ENCODE peak calls at places on chromosome 11, in five cellular contexts. B is fibroblast of lung, D is gastrocnemius medialis, I is MM.1S, R is AG04450. X is an unnamed sample.

GRCh38 chr11:47797633-47798032 is 30.5 kb upstream of the FNBP4 start:
- DNase-seq in D (no peak), R (peak; percentile 24), B (peak; percentile 67), I (no peak), X (no peak)

GRCh38 chr11:33945481-33946268 is 53.8 kb upstream of the LMO2 start:
- DNase-seq in B (no peak), R (no peak), I (no peak), D (no peak), X (no peak)

GRCh38 chr11:81874627-81875026 is 859.0 kb downstream of the FAM181B start:
- DNase-seq in R (no peak), I (peak; percentile 74), B (no peak), D (no peak), X (no peak)

GRCh38 chr11:123478352-123478986 is 48.4 kb downstream of the GRAMD1B start:
- DNase-seq in D (peak; percentile 36), R (peak; percentile 63), I (peak; percentile 56), B (peak; percentile 86), X (peak; percentile 25)

GRCh38 chr11:92762175-92762574 is 207.3 kb upstream of the MTNR1B start:
- DNase-seq in D (no peak), R (no peak), I (peak; percentile 58), B (no peak), X (no peak)

GRCh38 chr11:78822931-78823423 is 248.3 kb upstream of the NARS2 start:
- DNase-seq in I (no peak), R (no peak), B (no peak), D (no peak), X (no peak)

GRCh38 chr11:43392713-43393112 is 34.0 kb downstream of the TTC17 start:
- DNase-seq in D (no peak), I (no peak), R (no peak), B (no peak), X (no peak)

GRCh38 chr11:83070878-83071640 is 638 bp downstream of the RAB30 start:
- DNase-seq in I (no peak), D (peak; percentile 70), R (no peak), B (peak; percentile 47), X (no peak)

DNA sequence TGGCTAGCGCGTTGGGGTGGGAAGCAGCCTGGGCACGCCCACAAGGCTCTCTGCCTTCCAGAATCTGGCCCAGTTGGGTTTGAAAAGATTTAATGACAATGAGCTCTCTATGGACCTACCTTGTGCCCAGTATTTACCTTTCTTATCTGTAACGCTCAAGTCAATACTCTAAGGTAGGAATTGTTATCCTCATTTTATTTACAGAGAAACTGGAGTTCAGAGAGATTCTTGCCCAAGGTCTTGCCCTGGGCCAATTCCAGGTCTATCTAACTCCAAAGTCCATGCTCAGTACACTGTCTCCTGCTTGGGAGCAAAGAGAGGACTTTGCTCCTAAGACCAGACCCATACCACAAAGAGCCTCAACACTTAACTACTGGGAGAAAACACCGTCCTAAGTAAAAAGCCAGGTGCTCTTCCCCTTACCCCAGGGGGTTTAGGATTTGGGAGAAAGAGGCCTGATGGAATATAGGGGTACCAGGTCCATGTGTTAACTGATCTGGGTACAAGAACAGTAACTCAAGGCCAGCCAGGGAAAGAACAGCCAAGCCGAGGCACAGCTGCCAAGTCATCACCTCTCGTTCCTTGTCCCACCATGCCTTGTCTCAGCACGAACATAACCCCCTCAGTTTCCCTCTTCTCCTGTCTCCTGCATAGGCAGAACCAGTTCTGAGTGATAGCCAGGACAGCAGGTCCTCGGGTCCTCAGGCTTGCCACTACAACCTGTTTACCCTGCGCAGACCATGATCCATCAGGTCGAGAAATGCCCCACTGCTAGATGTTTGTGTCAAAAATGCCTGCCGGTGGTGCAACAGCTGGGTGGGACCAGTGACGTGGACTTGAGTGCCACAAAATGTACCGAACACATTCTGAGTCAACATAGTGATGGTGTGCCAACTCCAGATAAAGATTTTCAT is 14.6 kb downstream of the APOA4 start:
- DNase-seq in D (no peak), B (peak; percentile 77), I (no peak), R (no peak), X (no peak)
- H3K27ac ChIP-seq in D (peak overlapping the region; percentile 0), B (no peak overlapping the region), I (no peak overlapping the region), R (no peak overlapping the region), X (no peak overlapping the region)

DNA sequence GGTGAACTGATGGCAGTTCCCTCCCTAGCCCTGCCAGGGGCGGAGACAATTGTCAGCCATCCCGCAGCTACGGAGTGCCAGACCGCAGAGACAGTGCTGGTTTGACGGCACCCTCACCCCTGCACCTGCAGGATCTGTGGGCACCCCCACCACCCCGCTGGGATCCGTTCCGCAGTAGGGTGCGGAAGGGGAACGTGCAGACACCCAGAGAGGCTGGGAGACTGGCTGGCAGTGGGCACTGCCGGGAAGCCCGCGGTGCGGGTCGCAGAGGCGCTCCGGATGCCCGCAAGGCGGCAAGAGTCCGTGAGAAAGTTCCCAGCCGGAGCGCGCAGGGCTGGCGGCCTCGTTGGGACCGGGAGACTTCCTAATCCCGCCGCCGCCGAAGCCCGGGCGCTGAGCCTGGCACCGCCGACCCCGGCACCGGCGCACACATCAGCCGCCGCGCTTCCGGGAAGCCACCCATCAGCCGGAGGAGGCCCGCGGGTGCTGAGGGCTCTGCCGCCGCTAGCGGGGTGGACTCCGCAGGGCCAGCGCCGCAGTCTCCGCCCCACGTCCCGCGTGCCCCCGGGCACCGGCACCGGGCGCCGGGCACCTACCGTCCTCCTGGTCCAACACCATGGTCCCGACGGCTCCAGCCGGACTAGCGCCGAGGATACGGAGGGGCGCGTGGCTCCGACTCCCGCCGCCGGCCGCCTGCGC is 4.3 kb upstream of the LMO1 start:
- DNase-seq in R (no peak), B (no peak), D (peak; percentile 10), I (no peak), X (peak; percentile 12)
- H3K27me3 ChIP-seq in R (peaks cover 71% of the 10 kb centered on the region), B (peaks cover 31% of the 10 kb centered on the region), D (peaks cover 37% of the 10 kb centered on the region), I (peaks cover 26% of the 10 kb centered on the region), X (peaks cover 26% of the 10 kb centered on the region)

DNA sequence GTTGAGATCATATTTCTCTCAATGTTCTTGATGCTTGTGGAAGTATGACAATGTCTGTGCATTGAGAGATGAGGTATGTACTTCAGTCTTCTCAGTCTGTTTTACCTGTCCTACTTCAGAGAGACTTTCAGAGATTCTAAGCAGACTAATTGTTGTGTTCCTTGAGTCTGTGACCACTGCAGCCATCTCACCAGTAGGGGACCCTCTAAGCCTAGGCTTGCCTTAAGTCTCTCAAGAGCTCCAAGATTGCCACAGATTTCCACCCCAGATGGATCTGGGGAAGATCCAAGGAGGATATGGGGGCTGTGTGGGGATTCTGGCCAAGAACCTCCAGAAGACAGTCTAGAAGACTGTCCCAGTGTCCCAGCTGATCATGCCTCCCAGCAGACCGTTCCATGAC is 179.9 kb upstream of the PLET1 start:
- DNase-seq in B (no peak), D (no peak), I (no peak), R (no peak), X (no peak)
- TF ChIP-seq CTCF in B (no peak), D (no peak), I (no peak), R (peak; percentile 4), X (no peak)

DNA sequence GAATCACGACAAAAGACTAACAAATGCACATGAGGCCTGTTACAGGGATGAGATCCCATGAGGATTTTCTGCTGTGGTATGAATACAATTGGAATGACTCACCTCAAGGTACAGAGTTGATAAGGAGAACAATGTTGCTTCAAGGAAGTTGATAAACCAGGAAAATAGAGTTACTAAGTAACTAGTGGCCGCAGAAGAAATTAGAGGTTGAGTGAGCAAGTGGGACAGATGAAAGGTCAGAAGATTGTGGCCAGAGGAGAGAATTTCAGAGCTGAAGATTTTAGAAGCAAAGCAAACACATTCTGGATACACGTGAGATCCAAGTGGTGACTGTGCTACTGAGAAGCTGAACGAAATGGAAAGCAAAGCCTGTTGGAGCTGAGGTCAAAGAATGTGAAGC is 67.8 kb downstream of the CYB5R2 start:
- DNase-seq in D (no peak), I (no peak), R (no peak), B (no peak), X (no peak)
- H3K27ac ChIP-seq in D (peak overlapping the region; percentile 20), I (no peak overlapping the region), R (peak overlapping the region; percentile 23), B (no peak overlapping the region), X (no peak overlapping the region)

GRCh38 chr11:110901441-110901840 is 189.2 kb upstream of the ARHGAP20 start:
- DNase-seq in I (no peak), D (no peak), B (no peak), R (no peak), X (no peak)
- H3K27me3 ChIP-seq in I (no peaks in the 10 kb centered on the region), D (no peaks in the 10 kb centered on the region), B (no peaks in the 10 kb centered on the region), R (no peaks in the 10 kb centered on the region), X (no peaks in the 10 kb centered on the region)

GRCh38 chr11:134975866-134976265 is 563.8 kb upstream of the B3GAT1 start:
- DNase-seq in D (no peak), B (no peak), R (no peak), I (no peak), X (no peak)

GRCh38 chr11:134980819-134981710 is 569.0 kb upstream of the B3GAT1 start:
- DNase-seq in R (no peak), I (no peak), B (no peak), D (no peak), X (no peak)

GRCh38 chr11:134981824-134982223 is 569.8 kb upstream of the B3GAT1 start:
- DNase-seq in R (no peak), B (no peak), D (no peak), I (no peak), X (no peak)

GRCh38 chr11:134976540-134976939 is 564.5 kb upstream of the B3GAT1 start:
- DNase-seq in D (no peak), I (no peak), B (no peak), R (no peak), X (no peak)

GRCh38 chr11:134978388-134979088 is 566.5 kb upstream of the B3GAT1 start:
- DNase-seq in D (no peak), R (no peak), B (no peak), I (no peak), X (no peak)
- TF ChIP-seq CTCF in D (no peak), R (no peak), B (no peak), I (no peak), X (no peak)

DNA sequence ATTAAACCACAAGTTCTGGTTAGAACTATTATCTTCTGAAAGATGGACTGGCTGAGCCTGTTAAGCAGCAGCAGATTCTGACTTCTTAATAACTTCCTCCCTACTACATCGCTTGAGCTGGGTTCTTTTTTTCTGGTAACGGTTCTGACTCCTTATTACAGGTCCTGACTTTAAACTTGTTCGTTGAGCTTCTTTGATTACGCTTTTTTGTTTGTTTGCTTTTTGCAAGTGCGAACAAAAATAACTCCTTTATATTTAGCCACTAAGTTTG is 1.1 kb downstream of the CBL start:
- DNase-seq in I (peak; percentile 9), B (peak; percentile 25), D (no peak), R (no peak), X (no peak)
- H3K27ac ChIP-seq in I (no peak overlapping the region), B (peak overlapping the region; percentile 74), D (peak overlapping the region; percentile 90), R (no peak overlapping the region), X (peak overlapping the region; percentile 98)

GRCh38 chr11:17490938-17491337 is 14.3 kb upstream of the ABCC8 start:
- DNase-seq in D (no peak), I (no peak), R (no peak), B (no peak), X (no peak)
- H3K27me3 ChIP-seq in D (no peaks in the 10 kb centered on the region), I (peaks cover 1% of the 10 kb centered on the region), R (no peaks in the 10 kb centered on the region), B (no peaks in the 10 kb centered on the region), X (no peaks in the 10 kb centered on the region)

X was measured in uterus.